ENCODE peak calls at places on chromosomes 11 and 22, in nine cellular contexts. O is cardiac muscle cell; N is foreskin keratinocyte; H is CD4-positive, CD25-positive, alpha-beta regulatory T cell; J is left ventricle myocardium inferior; F is H1; R is heart left ventricle; X is GM23248; A is tibial nerve. V is an unnamed sample.

GRCh38 chr22:36032611-36033010 is 4.0 kb upstream of the RBFOX2 start:
- DNase-seq in F (no peak), R (no peak), J (no peak), H (no peak), O (no peak), N (no peak), X (no peak), A (no peak), V (no peak)

GRCh38 chr11:120719348-120719747 is 207.8 kb downstream of the GRIK4 start:
- DNase-seq in X (peak; percentile 40), F (no peak), O (no peak), R (no peak), J (no peak), A (no peak), N (peak; percentile 31), H (no peak), V (no peak)

GRCh38 chr11:75925785-75926164 is 110.8 kb downstream of the UVRAG start:
- DNase-seq in X (peak; percentile 49), R (no peak), O (no peak), F (no peak), H (no peak), J (no peak), A (no peak), N (peak; percentile 93), V (no peak)

GRCh38 chr22:27170491-27170890 is 513.1 kb downstream of the MIAT start:
- DNase-seq in H (no peak), F (no peak), R (no peak), O (no peak), N (peak; percentile 6), A (peak; percentile 13), J (no peak), X (peak; percentile 99), V (peak; percentile 60)

GRCh38 chr11:36129955-36130354 is 159.3 kb downstream of the COMMD9 start:
- DNase-seq in N (no peak), O (no peak), F (no peak), H (no peak), J (no peak), A (no peak), X (no peak), R (no peak), V (no peak)

GRCh38 chr11:93500759-93501158 is 42.4 kb downstream of the SMCO4 start:
- DNase-seq in F (no peak), N (no peak), X (no peak), J (no peak), A (no peak), O (no peak), H (no peak), R (no peak), V (no peak)

GRCh38 chr22:38455063-38455529 is at the start of gene KCNJ4:
- DNase-seq in H (no peak), A (no peak), F (no peak), R (no peak), J (no peak), N (no peak), X (no peak), O (no peak), V (no peak)

GRCh38 chr11:74749127-74749964 is 697 bp downstream of the RNF169 start:
- DNase-seq in J (peak; percentile 55), R (peak; percentile 37), X (peak; percentile 72), F (peak; percentile 73), A (no peak), O (peak; percentile 62), N (peak; percentile 66), H (peak; percentile 43), V (peak; percentile 67)

DNA sequence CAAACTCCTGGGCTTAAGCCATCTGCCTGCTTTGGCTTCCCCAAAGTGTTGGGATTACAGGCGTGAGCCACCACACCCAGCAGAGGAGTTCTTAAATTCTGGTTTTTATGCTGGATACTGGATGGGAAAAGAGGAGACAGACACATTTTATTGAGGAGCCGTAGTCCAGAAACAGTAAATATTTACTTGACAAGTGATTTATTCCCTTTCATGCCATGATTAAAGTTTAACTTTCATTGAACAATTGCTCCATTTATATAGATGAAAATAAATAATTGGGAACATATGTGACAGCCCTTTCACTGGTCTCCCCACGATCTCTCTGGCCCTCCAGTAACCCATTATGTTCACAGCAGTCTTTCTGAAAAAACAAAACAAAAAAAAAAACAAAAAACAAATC is 19.4 kb upstream of the GRK3 start:
- DNase-seq in O (no peak), X (no peak), N (no peak), H (no peak), A (no peak), J (no peak), R (no peak), F (no peak), V (no peak)
- H3K4me1 ChIP-seq in O (peaks cover 15% of the 10 kb centered on the region), X (no peaks in the 10 kb centered on the region), N (no peaks in the 10 kb centered on the region), H (no peaks in the 10 kb centered on the region), A (no peaks in the 10 kb centered on the region), J (peaks cover 17% of the 10 kb centered on the region), R (peaks cover 19% of the 10 kb centered on the region), F (peaks cover 4% of the 10 kb centered on the region), V (no peaks in the 10 kb centered on the region)

GRCh38 chr11:110710520-110711381 is 1.5 kb downstream of the ARHGAP20 start:
- DNase-seq in N (no peak), O (peak; percentile 48), X (peak; percentile 68), A (peak; percentile 47), J (peak; percentile 23), H (no peak), R (peak; percentile 15), F (peak; percentile 54), V (peak; percentile 69)

GRCh38 chr11:110711776-110712642 is at the start of gene ARHGAP20:
- DNase-seq in N (no peak), A (peak; percentile 54), X (peak; percentile 87), F (peak; percentile 80), H (peak; percentile 2), R (peak; percentile 58), J (peak; percentile 55), O (peak; percentile 81), V (peak; percentile 85)

GRCh38 chr11:110712643-110713468 is 619 bp upstream of the ARHGAP20 start:
- DNase-seq in H (no peak), A (peak; percentile 49), F (no peak), N (peak; percentile 28), O (peak; percentile 28), X (peak; percentile 64), R (peak; percentile 13), J (no peak), V (peak; percentile 63)

GRCh38 chr11:110713469-110713776 is 1.2 kb upstream of the ARHGAP20 start:
- DNase-seq in R (no peak), J (no peak), N (no peak), O (no peak), A (no peak), X (no peak), H (no peak), F (no peak), V (no peak)

GRCh38 chr11:110711448-110711775 is 825 bp downstream of the ARHGAP20 start:
- DNase-seq in J (no peak), F (no peak), X (no peak), A (no peak), R (no peak), N (no peak), O (no peak), H (no peak), V (no peak)
- H3K27ac ChIP-seq in J (no peak overlapping the region), F (no peak overlapping the region), X (no peak overlapping the region), A (peak overlapping the region; percentile 71), R (peak overlapping the region; percentile 52), N (no peak overlapping the region), O (no peak overlapping the region), H (no peak overlapping the region), V (peak overlapping the region; percentile 80)

GRCh38 chr11:65584102-65584501 is 8.2 kb downstream of the EHBP1L1 start:
- DNase-seq in N (no peak), F (no peak), X (no peak), J (no peak), H (no peak), O (no peak), R (no peak), A (no peak), V (no peak)

GRCh38 chr11:65583589-65583988 is 7.7 kb downstream of the EHBP1L1 start:
- DNase-seq in O (no peak), R (no peak), J (no peak), N (no peak), X (no peak), A (no peak), H (no peak), F (no peak), V (no peak)

GRCh38 chr11:65586247-65586630 is 9.4 kb downstream of the KCNK7 start:
- DNase-seq in O (no peak), X (no peak), A (no peak), J (no peak), H (no peak), N (no peak), F (no peak), R (no peak), V (no peak)

GRCh38 chr11:65585396-65586246 is 9.8 kb downstream of the EHBP1L1 start:
- DNase-seq in F (no peak), X (no peak), A (no peak), H (no peak), R (no peak), N (no peak), O (no peak), J (no peak), V (no peak)

DNA sequence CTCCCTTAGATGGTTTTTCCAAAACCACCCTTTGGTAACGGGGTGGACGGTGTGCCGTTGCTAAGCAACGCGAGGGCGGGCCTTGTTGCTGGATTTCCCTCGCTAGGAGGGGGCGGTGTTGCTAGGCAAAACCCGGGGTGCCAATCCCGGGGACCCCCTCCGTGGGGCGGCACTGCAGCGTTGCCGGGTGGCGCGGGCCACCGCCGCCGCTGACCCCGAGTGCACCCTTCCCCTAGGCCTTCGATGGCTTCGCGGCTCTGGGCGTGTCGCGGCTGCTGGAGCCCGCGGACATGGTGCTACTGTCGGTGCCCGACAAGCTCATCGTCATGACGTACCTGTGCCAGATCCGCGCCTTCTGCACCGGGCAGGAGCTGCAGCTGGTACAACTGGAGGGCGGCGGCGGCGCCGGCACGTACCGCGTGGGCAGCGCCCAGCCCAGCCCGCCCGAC is 8.9 kb downstream of the EHBP1L1 start:
- DNase-seq in R (no peak), F (peak; percentile 72), N (no peak), O (no peak), A (no peak), X (no peak), H (no peak), J (no peak), V (no peak)
- H3K4me1 ChIP-seq in R (peaks cover 45% of the 10 kb centered on the region), F (peaks cover 22% of the 10 kb centered on the region), N (no peaks in the 10 kb centered on the region), O (peaks cover 17% of the 10 kb centered on the region), A (peaks cover 56% of the 10 kb centered on the region), X (no peaks in the 10 kb centered on the region), H (peaks cover 19% of the 10 kb centered on the region), J (peaks cover 49% of the 10 kb centered on the region), V (peaks cover 22% of the 10 kb centered on the region)

GRCh38 chr22:20565079-20565734 is 57.8 kb downstream of the MED15 start:
- DNase-seq in R (no peak), J (no peak), A (no peak), N (no peak), X (peak; percentile 47), O (no peak), H (no peak), F (no peak), V (no peak)

GRCh38 chr22:20567993-20568417 is 60.6 kb downstream of the MED15 start:
- DNase-seq in A (no peak), N (no peak), J (peak; percentile 14), F (no peak), H (no peak), R (no peak), O (no peak), X (peak; percentile 84), V (no peak)

GRCh38 chr22:20565761-20566160 is 58.4 kb downstream of the MED15 start:
- DNase-seq in N (no peak), H (no peak), F (no peak), X (no peak), R (no peak), O (no peak), A (no peak), J (no peak), V (no peak)

GRCh38 chr22:20567371-20567847 is 60.0 kb downstream of the MED15 start:
- DNase-seq in O (no peak), F (no peak), J (peak; percentile 6), A (no peak), N (peak; percentile 74), R (no peak), H (no peak), X (peak; percentile 94), V (no peak)

GRCh38 chr22:20566420-20567260 is 59.2 kb downstream of the MED15 start:
- DNase-seq in A (peak; percentile 28), O (no peak), F (no peak), R (no peak), J (peak; percentile 12), H (peak; percentile 81), X (peak; percentile 93), N (peak; percentile 52), V (no peak)
- H3K27ac ChIP-seq in A (no peak overlapping the region), O (no peak overlapping the region), F (no peak overlapping the region), R (no peak overlapping the region), J (peak overlapping the region; percentile 33), H (peak overlapping the region; percentile 65), X (peak overlapping the region; percentile 98), N (no peak overlapping the region), V (peak overlapping the region; percentile 20)

V was measured in ascending aorta.